ENCODE peak calls at places on chromosomes 1 and 21, in nine cellular contexts. C is ovary, I is tibial nerve, L is A549, Q is esophagus squamous epithelium, E is adrenal gland, W is IMR-90, F is vagina, S is endothelial cell of umbilical vein. D is an unnamed sample.

GRCh38 chr21:45612096-45613019 is 31.2 kb upstream of the PCBP3 start:
- DNase-seq in C (peak), I (no peak), L (no peak), Q (no peak), E (no peak), W (peak), F (no peak), S (no peak), D (no peak)

GRCh38 chr1:98515744-98516143 is 145.8 kb upstream of the SNX7 start:
- DNase-seq in C (no peak), I (no peak), L (no peak), Q (no peak), E (no peak), W (no peak), F (no peak), S (no peak), D (no peak)

GRCh38 chr1:160519542-160520435 is 3.3 kb downstream of the SLAMF6 start:
- DNase-seq in C (no peak), I (no peak), L (peak), Q (no peak), E (no peak), W (no peak), F (no peak), S (no peak), D (no peak)

GRCh38 chr1:192477630-192478029 is 97.9 kb upstream of the RGS1 start:
- DNase-seq in C (no peak), I (no peak), L (peak), Q (no peak), E (no peak), W (peak), F (no peak), S (peak), D (peak)

GRCh38 chr21:36150192-36150711 is 6.4 kb upstream of the DOP1B start:
- DNase-seq in C (no peak), I (no peak), L (no peak), Q (no peak), E (no peak), W (peak), F (no peak), S (peak), D (peak)

GRCh38 chr1:11374079-11374747 is 101.2 kb downstream of the UBIAD1 start:
- DNase-seq in C (no peak), I (no peak), L (no peak), Q (no peak), E (no peak), W (no peak), F (no peak), S (no peak), D (peak)

GRCh38 chr1:45892068-45892785 is 88.8 kb downstream of the MAST2 start:
- DNase-seq in C (no peak), I (no peak), L (peak), Q (no peak), E (peak), W (peak), F (no peak), S (peak), D (no peak)

GRCh38 chr1:22024485-22025367 is 23.3 kb downstream of the CELA3A start:
- DNase-seq in C (peak), I (peak), L (peak), Q (no peak), E (peak), W (peak), F (no peak), S (peak), D (peak)

GRCh38 chr1:215407575-215407974 is 159.5 kb upstream of the KCTD3 start:
- DNase-seq in C (no peak), I (no peak), L (no peak), Q (no peak), E (no peak), W (peak), F (no peak), S (peak), D (no peak)

GRCh38 chr1:7121622-7121988 is 336.4 kb downstream of the CAMTA1 start:
- DNase-seq in C (no peak), I (no peak), L (no peak), Q (no peak), E (peak), W (no peak), F (no peak), S (no peak), D (no peak)

GRCh38 chr1:21706151-21706835 is 37.1 kb upstream of the RAP1GAP start:
- DNase-seq in C (no peak), I (no peak), L (no peak), Q (no peak), E (no peak), W (peak), F (no peak), S (no peak), D (peak)

GRCh38 chr1:59214764-59215208 is 82.1 kb upstream of the FGGY start:
- DNase-seq in C (no peak), I (no peak), L (peak), Q (no peak), E (no peak), W (peak), F (no peak), S (no peak), D (no peak)

GRCh38 chr1:147919881-147920280 is 8.3 kb upstream of the GPR89B start:
- DNase-seq in C (no peak), I (no peak), L (no peak), Q (no peak), E (no peak), W (peak), F (no peak), S (no peak), D (no peak)

GRCh38 chr1:203491664-203492485 is 2.1 kb upstream of the OPTC start:
- DNase-seq in C (peak), I (no peak), L (no peak), Q (no peak), E (no peak), W (no peak), F (no peak), S (no peak), D (no peak)

GRCh38 chr21:34732388-34732821 is 63.6 kb downstream of the CLIC6 start:
- DNase-seq in C (no peak), I (no peak), L (no peak), Q (no peak), E (no peak), W (no peak), F (no peak), S (no peak), D (no peak)

GRCh38 chr1:6638226-6638625 is 13.6 kb downstream of the THAP3 start:
- DNase-seq in C (peak), I (peak), L (no peak), Q (no peak), E (peak), W (peak), F (no peak), S (no peak), D (no peak)

GRCh38 chr1:209648931-209649776 is 3.1 kb downstream of the LAMB3 start:
- DNase-seq in C (no peak), I (no peak), L (peak), Q (no peak), E (peak), W (peak), F (no peak), S (peak), D (peak)

GRCh38 chr1:203450541-203451149 is 25.0 kb upstream of the PRELP start:
- DNase-seq in C (no peak), I (no peak), L (peak), Q (no peak), E (no peak), W (no peak), F (no peak), S (no peak), D (no peak)

GRCh38 chr1:201080135-201080534 is 32.1 kb downstream of the CACNA1S start:
- DNase-seq in C (no peak), I (no peak), L (no peak), Q (no peak), E (no peak), W (no peak), F (no peak), S (no peak), D (peak)

GRCh38 chr21:29258626-29259335 is 39.9 kb upstream of the BACH1 start:
- DNase-seq in C (no peak), I (no peak), L (peak), Q (no peak), E (peak), W (peak), F (no peak), S (peak), D (no peak)

GRCh38 chr1:112064344-112064743 is 74.9 kb upstream of the KCND3 start:
- DNase-seq in C (no peak), I (no peak), L (no peak), Q (no peak), E (no peak), W (no peak), F (no peak), S (peak), D (no peak)

GRCh38 chr1:47646676-47647075 is 208.8 kb downstream of the FOXD2 start:
- DNase-seq in C (no peak), I (no peak), L (no peak), Q (no peak), E (no peak), W (no peak), F (no peak), S (no peak), D (no peak)

GRCh38 chr1:167670563-167670962 is 40.5 kb downstream of the RCSD1 start:
- DNase-seq in C (no peak), I (no peak), L (no peak), Q (no peak), E (no peak), W (no peak), F (no peak), S (no peak), D (no peak)

GRCh38 chr1:17425806-17426205 is 13.7 kb downstream of the RCC2 start:
- DNase-seq in C (no peak), I (no peak), L (no peak), Q (no peak), E (no peak), W (no peak), F (no peak), S (no peak), D (no peak)

GRCh38 chr1:45857101-45857700 is 53.8 kb downstream of the MAST2 start:
- DNase-seq in C (no peak), I (no peak), L (no peak), Q (no peak), E (no peak), W (no peak), F (no peak), S (no peak), D (no peak)

GRCh38 chr1:224747578-224747977 is 131.5 kb downstream of the CNIH3 start:
- DNase-seq in C (no peak), I (no peak), L (no peak), Q (no peak), E (no peak), W (peak), F (no peak), S (no peak), D (peak)

GRCh38 chr1:229058716-229059115 is 212.2 kb upstream of the RAB4A start:
- DNase-seq in C (no peak), I (no peak), L (no peak), Q (no peak), E (peak), W (no peak), F (no peak), S (peak), D (no peak)

GRCh38 chr1:77282187-77282865 is 507 bp downstream of the AK5 start:
- DNase-seq in C (no peak), I (no peak), L (peak), Q (no peak), E (no peak), W (peak), F (no peak), S (peak), D (no peak)

GRCh38 chr1:112594208-112594876 is 24.6 kb downstream of the ST7L start:
- DNase-seq in C (no peak), I (no peak), L (no peak), Q (no peak), E (no peak), W (no peak), F (no peak), S (no peak), D (no peak)

DNA sequence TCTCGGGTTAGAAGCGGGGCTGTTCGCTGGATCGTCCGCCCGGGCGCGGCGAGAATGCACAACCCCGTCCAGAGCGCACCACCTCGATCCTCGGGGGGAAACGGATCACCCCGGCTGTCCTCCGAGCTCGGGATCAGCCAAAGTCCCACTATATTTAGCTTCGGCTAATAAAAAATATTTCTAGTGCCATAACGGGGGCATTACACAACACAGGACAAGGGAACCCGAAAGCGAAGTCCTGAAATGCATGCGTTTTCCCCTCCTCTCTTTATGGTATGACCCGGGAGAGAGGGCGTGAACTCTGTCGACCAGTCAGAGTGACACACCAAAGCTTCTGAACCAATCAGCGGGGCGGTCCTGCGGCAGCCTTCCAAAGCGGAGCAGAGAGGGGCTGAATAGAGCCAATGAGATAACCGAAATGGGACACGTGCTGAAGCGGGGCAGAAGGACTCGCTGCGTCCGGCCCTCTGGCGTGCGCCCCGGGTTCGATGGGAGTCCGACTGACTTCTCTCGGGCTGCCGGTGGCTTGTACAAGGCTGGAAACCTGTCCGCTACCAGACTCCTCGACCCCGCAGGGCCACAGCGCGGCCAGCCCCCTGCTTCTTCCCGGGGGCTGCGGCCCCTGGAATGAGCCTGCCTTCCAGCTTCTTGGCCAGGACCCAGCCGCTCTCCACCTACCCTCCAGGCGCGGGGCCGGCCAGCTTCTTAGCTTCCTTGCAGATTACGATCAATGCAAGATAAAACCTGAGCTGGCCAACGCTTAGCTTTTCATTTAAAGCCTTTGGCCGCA is at the start of gene ALDH4A1:
- DNase-seq in C (peak), I (peak), L (peak), Q (peak), E (peak), W (peak), F (no peak), S (peak), D (peak)
- TF ChIP-seq POLR2A in C (no peak), I (no peak), L (peak), Q (no peak), E (no peak), W (no peak), F (no peak), S (peak), D (peak)

DNA sequence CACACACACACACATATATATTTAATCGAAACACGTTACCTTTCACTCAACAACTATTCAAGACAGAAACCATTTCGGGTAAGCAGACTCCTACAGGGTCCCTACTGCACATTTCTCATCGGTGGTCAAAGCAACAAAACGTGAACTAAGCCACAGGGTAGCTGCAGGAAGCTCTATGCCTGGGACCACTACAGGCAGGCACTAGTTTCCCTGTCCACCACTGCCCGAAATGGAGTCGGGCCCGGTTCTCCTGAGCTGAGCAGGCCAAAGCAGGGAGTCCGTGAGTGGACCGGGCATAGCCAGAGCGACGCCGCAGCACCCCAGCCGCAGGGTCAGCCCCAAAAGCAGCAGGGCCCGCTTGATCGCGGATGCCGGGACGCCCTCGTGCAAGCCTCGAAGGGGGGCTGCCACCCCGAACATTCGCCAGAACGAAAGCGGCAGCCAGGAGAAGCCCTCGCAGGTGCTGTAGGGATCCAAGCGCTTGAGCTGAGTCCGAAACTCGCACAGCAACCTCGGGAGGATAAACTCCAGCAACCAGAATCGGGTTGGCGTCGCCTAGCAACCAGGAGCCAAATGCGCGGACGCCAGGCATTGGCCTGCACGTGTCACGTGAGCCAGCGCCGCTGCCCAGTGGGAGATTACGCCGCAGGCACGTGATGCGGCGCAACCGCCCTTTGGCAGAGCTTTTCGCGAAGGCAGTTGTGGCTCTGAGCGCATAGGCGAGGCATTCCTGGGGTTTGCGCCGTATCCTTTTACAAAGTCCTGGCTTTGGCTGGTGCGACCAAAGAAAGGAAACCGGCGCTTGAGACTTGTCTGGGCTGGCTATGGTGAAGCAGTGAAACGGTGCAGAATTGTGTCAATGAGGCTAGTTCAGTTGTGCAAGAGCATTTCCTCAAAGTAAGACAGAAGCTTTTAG is 13.9 kb upstream of the DDI2 start:
- DNase-seq in C (peak), I (peak), L (peak), Q (peak), E (peak), W (peak), F (peak), S (peak), D (peak)
- TF ChIP-seq POLR2A in C (peak), I (peak), L (peak), Q (no peak), E (peak), W (no peak), F (no peak), S (peak), D (peak)

GRCh38 chr1:162882248-162882666 is 21.3 kb upstream of the CCDC190 start:
- DNase-seq in C (no peak), I (no peak), L (no peak), Q (no peak), E (no peak), W (no peak), F (no peak), S (no peak), D (no peak)
- TF ChIP-seq POLR2A in C (no peak), I (no peak), L (no peak), Q (no peak), E (no peak), W (no peak), F (no peak), S (no peak), D (no peak)

DNA sequence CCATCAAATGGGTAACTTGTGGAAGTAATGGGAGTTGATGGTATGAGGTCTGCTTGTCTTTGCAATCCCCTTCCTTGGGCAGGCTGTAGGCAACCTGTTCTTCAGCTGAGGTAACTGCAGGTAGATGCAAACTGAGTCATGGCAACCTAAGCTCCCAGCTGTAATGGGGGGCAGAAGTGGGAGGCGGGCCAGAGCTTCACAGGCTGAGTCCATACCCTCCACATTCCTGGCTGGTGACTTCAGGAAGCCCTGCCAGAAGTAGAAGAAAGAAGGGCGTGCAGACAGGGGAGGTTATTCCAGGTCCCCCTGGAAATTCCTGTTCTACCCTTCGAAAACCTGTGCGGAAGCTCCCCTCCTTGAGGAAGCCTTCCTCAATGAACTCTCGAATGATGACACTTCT is 44.9 kb downstream of the ARHGEF11 start:
- DNase-seq in C (no peak), I (no peak), L (no peak), Q (no peak), E (no peak), W (peak), F (no peak), S (peak), D (no peak)
- TF ChIP-seq POLR2A in C (no peak), I (no peak), L (no peak), Q (no peak), E (no peak), W (no peak), F (no peak), S (no peak), D (no peak)

GRCh38 chr1:243250102-243250501 is 5.0 kb downstream of the CEP170 start:
- DNase-seq in C (no peak), I (no peak), L (no peak), Q (no peak), E (no peak), W (no peak), F (no peak), S (no peak), D (no peak)

GRCh38 chr1:243251544-243251943 is 3.5 kb downstream of the CEP170 start:
- DNase-seq in C (no peak), I (no peak), L (no peak), Q (no peak), E (no peak), W (no peak), F (no peak), S (peak), D (no peak)

GRCh38 chr1:243246916-243247315 is 8.2 kb downstream of the CEP170 start:
- DNase-seq in C (no peak), I (no peak), L (no peak), Q (no peak), E (no peak), W (peak), F (no peak), S (peak), D (peak)

GRCh38 chr1:243247901-243248300 is 7.2 kb downstream of the CEP170 start:
- DNase-seq in C (no peak), I (no peak), L (no peak), Q (no peak), E (no peak), W (no peak), F (no peak), S (no peak), D (no peak)

GRCh38 chr1:243249214-243249613 is 5.9 kb downstream of the CEP170 start:
- DNase-seq in C (no peak), I (no peak), L (no peak), Q (no peak), E (no peak), W (no peak), F (no peak), S (no peak), D (no peak)
- TF ChIP-seq POLR2A in C (no peak), I (no peak), L (no peak), Q (no peak), E (no peak), W (no peak), F (no peak), S (no peak), D (no peak)

GRCh38 chr1:162561037-162561615 is 396 bp upstream of the UAP1 start:
- DNase-seq in C (peak), I (peak), L (peak), Q (peak), E (peak), W (peak), F (peak), S (peak), D (peak)
- TF ChIP-seq POLR2A in C (peak), I (peak), L (peak), Q (peak), E (peak), W (peak), F (no peak), S (no peak), D (no peak)